ENCODE peak calls at places on chromosome 2, in ten cellular contexts. One of them, this sample, is unnamed.

GRCh38 chr2:207692206-207693065 is 19.0 kb upstream of the CCNYL1 start:
- DNase-seq in NCI-H2081: peak; percentile 3
- DNase-seq in left colon: no peak
- DNase-seq in GM23338: peak; percentile 82
- DNase-seq in anterior cingulate cortex: no peak
- DNase-seq in activated T-cell treated with anti-CD3 and anti-CD28 coated beads, Interleukin-2, amount 50 U/mL, for 72 hours: peak; percentile 47
- DNase-seq in SW480: peak; percentile 33
- DNase-seq in Caco-2: peak; percentile 58
- DNase-seq in activated naive CD4-positive, alpha-beta T cell: no peak
- DNase-seq in activated CD4-positive, alpha-beta T cell treated with anti-CD3 and anti-CD28 coated beads for 36 hours: peak; percentile 66
- DNase-seq in this sample: peak; percentile 55

GRCh38 chr2:204503869-204504268 is 41.4 kb upstream of the PARD3B start:
- DNase-seq in GM23338: no peak
- DNase-seq in Caco-2: no peak
- DNase-seq in activated naive CD4-positive, alpha-beta T cell: no peak
- DNase-seq in SW480: no peak
- DNase-seq in NCI-H2081: no peak
- DNase-seq in anterior cingulate cortex: no peak
- DNase-seq in activated CD4-positive, alpha-beta T cell treated with anti-CD3 and anti-CD28 coated beads for 36 hours: no peak
- DNase-seq in activated T-cell treated with anti-CD3 and anti-CD28 coated beads, Interleukin-2, amount 50 U/mL, for 72 hours: no peak
- DNase-seq in left colon: no peak
- DNase-seq in this sample: no peak

GRCh38 chr2:127671557-127672302 is 3.6 kb downstream of the LIMS2 start:
- DNase-seq in left colon: no peak
- DNase-seq in SW480: no peak
- DNase-seq in anterior cingulate cortex: no peak
- DNase-seq in activated T-cell treated with anti-CD3 and anti-CD28 coated beads, Interleukin-2, amount 50 U/mL, for 72 hours: no peak
- DNase-seq in activated CD4-positive, alpha-beta T cell treated with anti-CD3 and anti-CD28 coated beads for 36 hours: no peak
- DNase-seq in Caco-2: no peak
- DNase-seq in activated naive CD4-positive, alpha-beta T cell: no peak
- DNase-seq in GM23338: no peak
- DNase-seq in NCI-H2081: no peak
- DNase-seq in this sample: no peak

GRCh38 chr2:236369606-236370005 is 105.4 kb upstream of the ASB18 start:
- DNase-seq in activated T-cell treated with anti-CD3 and anti-CD28 coated beads, Interleukin-2, amount 50 U/mL, for 72 hours: no peak
- DNase-seq in GM23338: peak; percentile 35
- DNase-seq in activated naive CD4-positive, alpha-beta T cell: no peak
- DNase-seq in left colon: no peak
- DNase-seq in SW480: no peak
- DNase-seq in Caco-2: no peak
- DNase-seq in NCI-H2081: no peak
- DNase-seq in activated CD4-positive, alpha-beta T cell treated with anti-CD3 and anti-CD28 coated beads for 36 hours: no peak
- DNase-seq in anterior cingulate cortex: no peak
- DNase-seq in this sample: no peak

GRCh38 chr2:26757873-26758789 is 6.0 kb upstream of the SLC35F6 start:
- DNase-seq in anterior cingulate cortex: no peak
- DNase-seq in SW480: peak; percentile 97
- DNase-seq in activated T-cell treated with anti-CD3 and anti-CD28 coated beads, Interleukin-2, amount 50 U/mL, for 72 hours: peak; percentile 68
- DNase-seq in left colon: no peak
- DNase-seq in activated CD4-positive, alpha-beta T cell treated with anti-CD3 and anti-CD28 coated beads for 36 hours: peak; percentile 58
- DNase-seq in activated naive CD4-positive, alpha-beta T cell: no peak
- DNase-seq in Caco-2: peak; percentile 89
- DNase-seq in GM23338: peak; percentile 78
- DNase-seq in NCI-H2081: no peak
- DNase-seq in this sample: peak; percentile 36

GRCh38 chr2:11692966-11693521 is 23.0 kb upstream of the NTSR2 start:
- DNase-seq in activated naive CD4-positive, alpha-beta T cell: no peak
- DNase-seq in SW480: peak; percentile 71
- DNase-seq in activated T-cell treated with anti-CD3 and anti-CD28 coated beads, Interleukin-2, amount 50 U/mL, for 72 hours: peak; percentile 72
- DNase-seq in Caco-2: peak; percentile 87
- DNase-seq in NCI-H2081: peak; percentile 71
- DNase-seq in activated CD4-positive, alpha-beta T cell treated with anti-CD3 and anti-CD28 coated beads for 36 hours: peak; percentile 77
- DNase-seq in left colon: peak; percentile 71
- DNase-seq in anterior cingulate cortex: no peak
- DNase-seq in GM23338: peak; percentile 92
- DNase-seq in this sample: peak; percentile 67

GRCh38 chr2:104321141-104321799 is 532.6 kb upstream of the POU3F3 start:
- DNase-seq in NCI-H2081: no peak
- DNase-seq in activated T-cell treated with anti-CD3 and anti-CD28 coated beads, Interleukin-2, amount 50 U/mL, for 72 hours: no peak
- DNase-seq in activated CD4-positive, alpha-beta T cell treated with anti-CD3 and anti-CD28 coated beads for 36 hours: no peak
- DNase-seq in activated naive CD4-positive, alpha-beta T cell: no peak
- DNase-seq in SW480: no peak
- DNase-seq in Caco-2: no peak
- DNase-seq in anterior cingulate cortex: no peak
- DNase-seq in left colon: no peak
- DNase-seq in GM23338: peak; percentile 3
- DNase-seq in this sample: no peak

GRCh38 chr2:225288986-225289385 is 110.5 kb upstream of the NYAP2 start:
- DNase-seq in activated T-cell treated with anti-CD3 and anti-CD28 coated beads, Interleukin-2, amount 50 U/mL, for 72 hours: no peak
- DNase-seq in anterior cingulate cortex: no peak
- DNase-seq in NCI-H2081: no peak
- DNase-seq in Caco-2: no peak
- DNase-seq in left colon: no peak
- DNase-seq in GM23338: no peak
- DNase-seq in SW480: no peak
- DNase-seq in activated CD4-positive, alpha-beta T cell treated with anti-CD3 and anti-CD28 coated beads for 36 hours: no peak
- DNase-seq in activated naive CD4-positive, alpha-beta T cell: no peak
- DNase-seq in this sample: no peak

GRCh38 chr2:226669249-226669648 is 130.4 kb downstream of the IRS1 start:
- DNase-seq in GM23338: no peak
- DNase-seq in activated CD4-positive, alpha-beta T cell treated with anti-CD3 and anti-CD28 coated beads for 36 hours: no peak
- DNase-seq in Caco-2: no peak
- DNase-seq in activated naive CD4-positive, alpha-beta T cell: no peak
- DNase-seq in activated T-cell treated with anti-CD3 and anti-CD28 coated beads, Interleukin-2, amount 50 U/mL, for 72 hours: no peak
- DNase-seq in SW480: no peak
- DNase-seq in anterior cingulate cortex: no peak
- DNase-seq in NCI-H2081: no peak
- DNase-seq in left colon: no peak
- DNase-seq in this sample: no peak

GRCh38 chr2:69381337-69381737 is 5.7 kb downstream of the GFPT1 start:
- DNase-seq in activated CD4-positive, alpha-beta T cell treated with anti-CD3 and anti-CD28 coated beads for 36 hours: peak; percentile 58
- DNase-seq in SW480: no peak
- DNase-seq in anterior cingulate cortex: no peak
- DNase-seq in left colon: no peak
- DNase-seq in activated T-cell treated with anti-CD3 and anti-CD28 coated beads, Interleukin-2, amount 50 U/mL, for 72 hours: peak; percentile 42
- DNase-seq in activated naive CD4-positive, alpha-beta T cell: no peak
- DNase-seq in NCI-H2081: no peak
- DNase-seq in GM23338: no peak
- DNase-seq in Caco-2: no peak
- DNase-seq in this sample: no peak

GRCh38 chr2:96470636-96471035 is 34.5 kb downstream of the NEURL3 start:
- DNase-seq in left colon: peak; percentile 45
- DNase-seq in SW480: no peak
- DNase-seq in anterior cingulate cortex: no peak
- DNase-seq in Caco-2: no peak
- DNase-seq in activated naive CD4-positive, alpha-beta T cell: peak; percentile 8
- DNase-seq in activated T-cell treated with anti-CD3 and anti-CD28 coated beads, Interleukin-2, amount 50 U/mL, for 72 hours: peak; percentile 77
- DNase-seq in NCI-H2081: no peak
- DNase-seq in activated CD4-positive, alpha-beta T cell treated with anti-CD3 and anti-CD28 coated beads for 36 hours: peak; percentile 78
- DNase-seq in GM23338: peak; percentile 87
- DNase-seq in this sample: peak; percentile 91

GRCh38 chr2:175206866-175207265 is 25.4 kb upstream of the ATP5MC3 start:
- DNase-seq in left colon: no peak
- DNase-seq in activated T-cell treated with anti-CD3 and anti-CD28 coated beads, Interleukin-2, amount 50 U/mL, for 72 hours: no peak
- DNase-seq in anterior cingulate cortex: no peak
- DNase-seq in NCI-H2081: no peak
- DNase-seq in SW480: no peak
- DNase-seq in GM23338: no peak
- DNase-seq in activated naive CD4-positive, alpha-beta T cell: no peak
- DNase-seq in activated CD4-positive, alpha-beta T cell treated with anti-CD3 and anti-CD28 coated beads for 36 hours: no peak
- DNase-seq in Caco-2: no peak
- DNase-seq in this sample: no peak

GRCh38 chr2:101566632-101567228 is 91.8 kb upstream of the RFX8 start:
- DNase-seq in left colon: no peak
- DNase-seq in activated naive CD4-positive, alpha-beta T cell: no peak
- DNase-seq in anterior cingulate cortex: no peak
- DNase-seq in SW480: no peak
- DNase-seq in NCI-H2081: no peak
- DNase-seq in activated CD4-positive, alpha-beta T cell treated with anti-CD3 and anti-CD28 coated beads for 36 hours: no peak
- DNase-seq in GM23338: no peak
- DNase-seq in activated T-cell treated with anti-CD3 and anti-CD28 coated beads, Interleukin-2, amount 50 U/mL, for 72 hours: no peak
- DNase-seq in Caco-2: peak; percentile 96
- DNase-seq in this sample: no peak

GRCh38 chr2:219495531-219496122 is 3.1 kb upstream of the GMPPA start:
- DNase-seq in anterior cingulate cortex: no peak
- DNase-seq in Caco-2: peak; percentile 83
- DNase-seq in activated naive CD4-positive, alpha-beta T cell: no peak
- DNase-seq in left colon: peak; percentile 59
- DNase-seq in activated T-cell treated with anti-CD3 and anti-CD28 coated beads, Interleukin-2, amount 50 U/mL, for 72 hours: peak; percentile 67
- DNase-seq in SW480: peak; percentile 43
- DNase-seq in GM23338: peak; percentile 95
- DNase-seq in NCI-H2081: peak; percentile 34
- DNase-seq in activated CD4-positive, alpha-beta T cell treated with anti-CD3 and anti-CD28 coated beads for 36 hours: peak; percentile 79
- DNase-seq in this sample: peak; percentile 87

GRCh38 chr2:74685408-74685807 is 31.4 kb downstream of the SEMA4F start:
- DNase-seq in SW480: no peak
- DNase-seq in activated naive CD4-positive, alpha-beta T cell: no peak
- DNase-seq in activated T-cell treated with anti-CD3 and anti-CD28 coated beads, Interleukin-2, amount 50 U/mL, for 72 hours: no peak
- DNase-seq in left colon: no peak
- DNase-seq in anterior cingulate cortex: no peak
- DNase-seq in Caco-2: no peak
- DNase-seq in GM23338: no peak
- DNase-seq in NCI-H2081: no peak
- DNase-seq in activated CD4-positive, alpha-beta T cell treated with anti-CD3 and anti-CD28 coated beads for 36 hours: no peak
- DNase-seq in this sample: no peak

GRCh38 chr2:141929331-141930252 is 201.2 kb downstream of the LRP1B start:
- DNase-seq in anterior cingulate cortex: no peak
- DNase-seq in GM23338: no peak
- DNase-seq in SW480: no peak
- DNase-seq in left colon: no peak
- DNase-seq in activated naive CD4-positive, alpha-beta T cell: no peak
- DNase-seq in activated CD4-positive, alpha-beta T cell treated with anti-CD3 and anti-CD28 coated beads for 36 hours: no peak
- DNase-seq in NCI-H2081: no peak
- DNase-seq in activated T-cell treated with anti-CD3 and anti-CD28 coated beads, Interleukin-2, amount 50 U/mL, for 72 hours: no peak
- DNase-seq in Caco-2: no peak
- DNase-seq in this sample: no peak

GRCh38 chr2:73984203-73984921 is at the start of gene TET3:
- DNase-seq in NCI-H2081: no peak
- DNase-seq in activated CD4-positive, alpha-beta T cell treated with anti-CD3 and anti-CD28 coated beads for 36 hours: peak; percentile 47
- DNase-seq in Caco-2: peak; percentile 72
- DNase-seq in SW480: peak; percentile 60
- DNase-seq in activated T-cell treated with anti-CD3 and anti-CD28 coated beads, Interleukin-2, amount 50 U/mL, for 72 hours: peak; percentile 50
- DNase-seq in activated naive CD4-positive, alpha-beta T cell: no peak
- DNase-seq in left colon: peak; percentile 65
- DNase-seq in anterior cingulate cortex: no peak
- DNase-seq in GM23338: peak; percentile 58
- DNase-seq in this sample: peak; percentile 49

GRCh38 chr2:168614291-168615018 is 158.4 kb downstream of the CERS6 start:
- DNase-seq in activated CD4-positive, alpha-beta T cell treated with anti-CD3 and anti-CD28 coated beads for 36 hours: peak; percentile 17
- DNase-seq in NCI-H2081: no peak
- DNase-seq in activated T-cell treated with anti-CD3 and anti-CD28 coated beads, Interleukin-2, amount 50 U/mL, for 72 hours: no peak
- DNase-seq in GM23338: peak; percentile 61
- DNase-seq in SW480: no peak
- DNase-seq in left colon: no peak
- DNase-seq in activated naive CD4-positive, alpha-beta T cell: no peak
- DNase-seq in anterior cingulate cortex: no peak
- DNase-seq in Caco-2: no peak
- DNase-seq in this sample: peak; percentile 18

GRCh38 chr2:20223345-20224190 is 1.4 kb downstream of the SDC1 start:
- DNase-seq in activated CD4-positive, alpha-beta T cell treated with anti-CD3 and anti-CD28 coated beads for 36 hours: peak; percentile 24
- DNase-seq in activated T-cell treated with anti-CD3 and anti-CD28 coated beads, Interleukin-2, amount 50 U/mL, for 72 hours: peak; percentile 11
- DNase-seq in NCI-H2081: peak; percentile 61
- DNase-seq in activated naive CD4-positive, alpha-beta T cell: no peak
- DNase-seq in SW480: peak; percentile 73
- DNase-seq in Caco-2: peak; percentile 60
- DNase-seq in left colon: no peak
- DNase-seq in anterior cingulate cortex: no peak
- DNase-seq in GM23338: peak; percentile 70
- DNase-seq in this sample: peak; percentile 46

GRCh38 chr2:239337877-239338484 is 62.8 kb downstream of the HDAC4 start:
- DNase-seq in Caco-2: no peak
- DNase-seq in activated naive CD4-positive, alpha-beta T cell: no peak
- DNase-seq in left colon: peak; percentile 37
- DNase-seq in NCI-H2081: peak; percentile 60
- DNase-seq in SW480: no peak
- DNase-seq in activated T-cell treated with anti-CD3 and anti-CD28 coated beads, Interleukin-2, amount 50 U/mL, for 72 hours: no peak
- DNase-seq in GM23338: peak; percentile 63
- DNase-seq in anterior cingulate cortex: no peak
- DNase-seq in activated CD4-positive, alpha-beta T cell treated with anti-CD3 and anti-CD28 coated beads for 36 hours: no peak
- DNase-seq in this sample: peak; percentile 46

GRCh38 chr2:23492941-23493340 is 108.0 kb downstream of the KLHL29 start:
- DNase-seq in anterior cingulate cortex: no peak
- DNase-seq in NCI-H2081: peak; percentile 66
- DNase-seq in left colon: no peak
- DNase-seq in SW480: no peak
- DNase-seq in GM23338: no peak
- DNase-seq in activated CD4-positive, alpha-beta T cell treated with anti-CD3 and anti-CD28 coated beads for 36 hours: no peak
- DNase-seq in Caco-2: no peak
- DNase-seq in activated naive CD4-positive, alpha-beta T cell: no peak
- DNase-seq in activated T-cell treated with anti-CD3 and anti-CD28 coated beads, Interleukin-2, amount 50 U/mL, for 72 hours: no peak
- DNase-seq in this sample: no peak

GRCh38 chr2:63837036-63837594 is 4.6 kb upstream of the UGP2 start:
- DNase-seq in SW480: no peak
- DNase-seq in activated T-cell treated with anti-CD3 and anti-CD28 coated beads, Interleukin-2, amount 50 U/mL, for 72 hours: no peak
- DNase-seq in activated naive CD4-positive, alpha-beta T cell: no peak
- DNase-seq in GM23338: no peak
- DNase-seq in NCI-H2081: no peak
- DNase-seq in left colon: no peak
- DNase-seq in anterior cingulate cortex: no peak
- DNase-seq in Caco-2: no peak
- DNase-seq in activated CD4-positive, alpha-beta T cell treated with anti-CD3 and anti-CD28 coated beads for 36 hours: no peak
- DNase-seq in this sample: no peak

GRCh38 chr2:128710770-128711169 is 392.1 kb upstream of the HS6ST1 start:
- DNase-seq in anterior cingulate cortex: no peak
- DNase-seq in left colon: no peak
- DNase-seq in activated T-cell treated with anti-CD3 and anti-CD28 coated beads, Interleukin-2, amount 50 U/mL, for 72 hours: no peak
- DNase-seq in GM23338: no peak
- DNase-seq in activated CD4-positive, alpha-beta T cell treated with anti-CD3 and anti-CD28 coated beads for 36 hours: no peak
- DNase-seq in Caco-2: no peak
- DNase-seq in SW480: no peak
- DNase-seq in NCI-H2081: no peak
- DNase-seq in activated naive CD4-positive, alpha-beta T cell: no peak
- DNase-seq in this sample: no peak

GRCh38 chr2:72141881-72142742 is 5.5 kb downstream of the CYP26B1 start:
- DNase-seq in left colon: peak; percentile 19
- DNase-seq in GM23338: no peak
- DNase-seq in SW480: no peak
- DNase-seq in activated CD4-positive, alpha-beta T cell treated with anti-CD3 and anti-CD28 coated beads for 36 hours: no peak
- DNase-seq in activated T-cell treated with anti-CD3 and anti-CD28 coated beads, Interleukin-2, amount 50 U/mL, for 72 hours: no peak
- DNase-seq in Caco-2: no peak
- DNase-seq in activated naive CD4-positive, alpha-beta T cell: no peak
- DNase-seq in NCI-H2081: no peak
- DNase-seq in anterior cingulate cortex: no peak
- DNase-seq in this sample: no peak

GRCh38 chr2:17962874-17963273 is 84.4 kb downstream of the KCNS3 start:
- DNase-seq in activated CD4-positive, alpha-beta T cell treated with anti-CD3 and anti-CD28 coated beads for 36 hours: no peak
- DNase-seq in NCI-H2081: no peak
- DNase-seq in left colon: no peak
- DNase-seq in Caco-2: no peak
- DNase-seq in anterior cingulate cortex: no peak
- DNase-seq in activated T-cell treated with anti-CD3 and anti-CD28 coated beads, Interleukin-2, amount 50 U/mL, for 72 hours: no peak
- DNase-seq in activated naive CD4-positive, alpha-beta T cell: no peak
- DNase-seq in SW480: peak; percentile 59
- DNase-seq in GM23338: peak; percentile 53
- DNase-seq in this sample: no peak

GRCh38 chr2:197274349-197274748 is 36.2 kb downstream of the ANKRD44 start:
- DNase-seq in left colon: no peak
- DNase-seq in activated T-cell treated with anti-CD3 and anti-CD28 coated beads, Interleukin-2, amount 50 U/mL, for 72 hours: no peak
- DNase-seq in activated naive CD4-positive, alpha-beta T cell: no peak
- DNase-seq in GM23338: no peak
- DNase-seq in SW480: no peak
- DNase-seq in NCI-H2081: no peak
- DNase-seq in activated CD4-positive, alpha-beta T cell treated with anti-CD3 and anti-CD28 coated beads for 36 hours: no peak
- DNase-seq in anterior cingulate cortex: no peak
- DNase-seq in Caco-2: no peak
- DNase-seq in this sample: no peak

GRCh38 chr2:64274399-64275173 is 130.4 kb upstream of the PELI1 start:
- DNase-seq in left colon: no peak
- DNase-seq in NCI-H2081: no peak
- DNase-seq in Caco-2: no peak
- DNase-seq in activated T-cell treated with anti-CD3 and anti-CD28 coated beads, Interleukin-2, amount 50 U/mL, for 72 hours: no peak
- DNase-seq in GM23338: no peak
- DNase-seq in activated naive CD4-positive, alpha-beta T cell: no peak
- DNase-seq in SW480: no peak
- DNase-seq in anterior cingulate cortex: no peak
- DNase-seq in activated CD4-positive, alpha-beta T cell treated with anti-CD3 and anti-CD28 coated beads for 36 hours: peak; percentile 17
- DNase-seq in this sample: no peak

GRCh38 chr2:112582314-112582746 is 2.1 kb upstream of the CHCHD5 start:
- DNase-seq in SW480: peak; percentile 74
- DNase-seq in anterior cingulate cortex: no peak
- DNase-seq in activated naive CD4-positive, alpha-beta T cell: no peak
- DNase-seq in GM23338: peak; percentile 52
- DNase-seq in activated CD4-positive, alpha-beta T cell treated with anti-CD3 and anti-CD28 coated beads for 36 hours: peak; percentile 56
- DNase-seq in Caco-2: peak; percentile 61
- DNase-seq in left colon: no peak
- DNase-seq in NCI-H2081: peak; percentile 57
- DNase-seq in activated T-cell treated with anti-CD3 and anti-CD28 coated beads, Interleukin-2, amount 50 U/mL, for 72 hours: peak; percentile 50
- DNase-seq in this sample: no peak